ENCODE peak calls at places on chromosomes 12 and 14, in nine cellular contexts. U is BE2C, T is A549, V is uterus, N is choroid plexus epithelial cell, O is endothelial cell of umbilical vein, S is cardiac fibroblast, G is adipocyte, P is astrocyte. K is an unnamed sample.

GRCh38 chr12:46562625-46563228 is 190.2 kb upstream of the SLC38A2 start:
- DNase-seq in U (no peak), T (no peak), V (no peak), N (peak), O (peak), S (peak), G (peak), P (peak), K (peak)

GRCh38 chr14:64745511-64746041 is 41.4 kb downstream of the PLEKHG3 start:
- DNase-seq in U (no peak), T (no peak), V (no peak), N (peak), O (no peak), S (peak), G (no peak), P (peak), K (no peak)

GRCh38 chr12:93134893-93135285 is 205.8 kb upstream of the EEA1 start:
- DNase-seq in U (no peak), T (no peak), V (no peak), N (no peak), O (no peak), S (no peak), G (no peak), P (no peak), K (no peak)

GRCh38 chr14:22200977-22201605 is 387.9 kb downstream of the DAD1 start:
- DNase-seq in U (no peak), T (peak), V (no peak), N (peak), O (peak), S (peak), G (peak), P (peak), K (peak)

GRCh38 chr12:49616533-49617219 is 6.7 kb upstream of the PRPF40B start:
- DNase-seq in U (no peak), T (no peak), V (no peak), N (no peak), O (no peak), S (peak), G (no peak), P (no peak), K (no peak)

GRCh38 chr12:78696267-78696666 is 168.3 kb upstream of the SYT1 start:
- DNase-seq in U (no peak), T (no peak), V (no peak), N (no peak), O (no peak), S (no peak), G (no peak), P (no peak), K (peak)

GRCh38 chr12:64273527-64274403 is 51.7 kb upstream of the KICS2 start:
- DNase-seq in U (peak), T (peak), V (no peak), N (peak), O (peak), S (peak), G (peak), P (no peak), K (peak)

GRCh38 chr12:20527396-20528154 is 159.2 kb downstream of the PDE3A start:
- DNase-seq in U (no peak), T (peak), V (no peak), N (peak), O (no peak), S (peak), G (peak), P (peak), K (no peak)

GRCh38 chr12:106386836-106387555 is 29.4 kb downstream of the POLR3B start:
- DNase-seq in U (no peak), T (no peak), V (no peak), N (peak), O (no peak), S (peak), G (peak), P (peak), K (no peak)

GRCh38 chr14:99574099-99574880 is 29.7 kb downstream of the CCDC85C start:
- DNase-seq in U (peak), T (no peak), V (peak), N (peak), O (no peak), S (peak), G (peak), P (peak), K (peak)

GRCh38 chr12:124386059-124386458 is 91.2 kb downstream of the RFLNA start:
- DNase-seq in U (no peak), T (no peak), V (peak), N (peak), O (no peak), S (no peak), G (no peak), P (peak), K (no peak)

GRCh38 chr14:57464013-57464730 is 29.5 kb downstream of the CCDC198 start:
- DNase-seq in U (no peak), T (no peak), V (no peak), N (peak), O (no peak), S (no peak), G (no peak), P (no peak), K (no peak)

GRCh38 chr14:63650336-63650952 is 8.8 kb upstream of the WDR89 start:
- DNase-seq in U (no peak), T (no peak), V (no peak), N (no peak), O (no peak), S (peak), G (peak), P (no peak), K (no peak)

GRCh38 chr12:73514672-73515071 is 1023.0 kb upstream of the ATXN7L3B start:
- DNase-seq in U (no peak), T (peak), V (no peak), N (no peak), O (no peak), S (no peak), G (no peak), P (no peak), K (no peak)

GRCh38 chr12:124727244-124727673 is 136.4 kb downstream of the SCARB1 start:
- DNase-seq in U (peak), T (no peak), V (peak), N (no peak), O (peak), S (no peak), G (peak), P (peak), K (no peak)

GRCh38 chr12:9702239-9702638 is 30.7 kb downstream of the CLECL1 start:
- DNase-seq in U (no peak), T (no peak), V (no peak), N (no peak), O (no peak), S (no peak), G (no peak), P (no peak), K (no peak)

GRCh38 chr12:66633676-66634075 is 45.2 kb downstream of the GRIP1 start:
- DNase-seq in U (no peak), T (no peak), V (no peak), N (peak), O (peak), S (peak), G (peak), P (peak), K (peak)

GRCh38 chr12:56079729-56080555 is at the start of gene ERBB3:
- DNase-seq in U (peak), T (peak), V (peak), N (peak), O (peak), S (peak), G (peak), P (peak), K (peak)

GRCh38 chr12:128715485-128715884 is 108.3 kb downstream of the SLC15A4 start:
- DNase-seq in U (no peak), T (no peak), V (no peak), N (no peak), O (no peak), S (no peak), G (no peak), P (no peak), K (no peak)

GRCh38 chr12:30525171-30525570 is 170.5 kb downstream of the IPO8 start:
- DNase-seq in U (no peak), T (no peak), V (no peak), N (no peak), O (no peak), S (no peak), G (no peak), P (no peak), K (no peak)

GRCh38 chr12:3551976-3552725 is 61.1 kb downstream of the PRMT8 start:
- DNase-seq in U (no peak), T (no peak), V (no peak), N (no peak), O (no peak), S (no peak), G (no peak), P (no peak), K (no peak)

GRCh38 chr12:131533139-131533538 is 177.8 kb upstream of the SFSWAP start:
- DNase-seq in U (no peak), T (no peak), V (no peak), N (no peak), O (no peak), S (no peak), G (no peak), P (no peak), K (no peak)

GRCh38 chr14:21612324-21612723 is 22.4 kb downstream of the OR10G2 start:
- DNase-seq in U (no peak), T (no peak), V (no peak), N (no peak), O (no peak), S (no peak), G (no peak), P (no peak), K (no peak)

GRCh38 chr12:12405882-12406281 is 49.0 kb downstream of the BORCS5 start:
- DNase-seq in U (no peak), T (peak), V (peak), N (no peak), O (no peak), S (no peak), G (peak), P (no peak), K (no peak)

GRCh38 chr14:57390806-57391562 is 598 bp downstream of the NAA30 start:
- DNase-seq in U (peak), T (peak), V (no peak), N (peak), O (peak), S (peak), G (peak), P (peak), K (no peak)

GRCh38 chr12:127750076-127750840 is 516.7 kb upstream of the TMEM132C start:
- DNase-seq in U (no peak), T (no peak), V (no peak), N (no peak), O (no peak), S (no peak), G (peak), P (peak), K (no peak)

GRCh38 chr12:59403259-59403932 is 192.4 kb upstream of the SLC16A7 start:
- DNase-seq in U (peak), T (peak), V (peak), N (peak), O (peak), S (peak), G (peak), P (peak), K (peak)

GRCh38 chr14:67440513-67440912 is 28.5 kb upstream of the PLEK2 start:
- DNase-seq in U (no peak), T (no peak), V (no peak), N (no peak), O (no peak), S (no peak), G (no peak), P (no peak), K (peak)

GRCh38 chr12:138898-139534 is 72.4 kb downstream of the IQSEC3 start:
- DNase-seq in U (no peak), T (no peak), V (no peak), N (peak), O (no peak), S (peak), G (no peak), P (peak), K (no peak)

GRCh38 chr12:103503546-103504480 is 8.0 kb upstream of the C12orf42 start:
- DNase-seq in U (peak), T (no peak), V (no peak), N (no peak), O (no peak), S (no peak), G (no peak), P (no peak), K (peak)

GRCh38 chr12:121799175-121799841 is 4.5 kb upstream of the SETD1B start:
- DNase-seq in U (peak), T (peak), V (peak), N (peak), O (peak), S (peak), G (peak), P (peak), K (peak)

GRCh38 chr12:42296503-42297109 is 29.3 kb downstream of the ZCRB1 start:
- DNase-seq in U (no peak), T (no peak), V (no peak), N (peak), O (no peak), S (peak), G (peak), P (no peak), K (no peak)

GRCh38 chr12:103884316-103884715 is 43.3 kb upstream of the NT5DC3 start:
- DNase-seq in U (peak), T (no peak), V (no peak), N (peak), O (peak), S (peak), G (peak), P (peak), K (peak)

GRCh38 chr14:68910540-68910939 is 68.6 kb downstream of the ACTN1 start:
- DNase-seq in U (no peak), T (no peak), V (no peak), N (peak), O (no peak), S (no peak), G (no peak), P (no peak), K (no peak)

GRCh38 chr12:28172434-28173030 is 17.7 kb upstream of the CCDC91 start:
- DNase-seq in U (peak), T (peak), V (no peak), N (peak), O (peak), S (peak), G (peak), P (peak), K (peak)

GRCh38 chr12:54016478-54016964 is 7.7 kb downstream of the HOXC8 start:
- DNase-seq in U (peak), T (peak), V (peak), N (no peak), O (no peak), S (no peak), G (no peak), P (no peak), K (no peak)

GRCh38 chr12:54016051-54016450 is 7.3 kb downstream of the HOXC8 start:
- DNase-seq in U (no peak), T (no peak), V (no peak), N (no peak), O (no peak), S (no peak), G (no peak), P (no peak), K (no peak)

GRCh38 chr12:54017845-54018607 is 9.2 kb downstream of the HOXC8 start:
- DNase-seq in U (peak), T (peak), V (peak), N (no peak), O (peak), S (peak), G (peak), P (no peak), K (no peak)

GRCh38 chr12:54018608-54018984 is 9.6 kb upstream of the HOXC6 start:
- DNase-seq in U (peak), T (peak), V (no peak), N (no peak), O (no peak), S (no peak), G (no peak), P (no peak), K (no peak)

DNA sequence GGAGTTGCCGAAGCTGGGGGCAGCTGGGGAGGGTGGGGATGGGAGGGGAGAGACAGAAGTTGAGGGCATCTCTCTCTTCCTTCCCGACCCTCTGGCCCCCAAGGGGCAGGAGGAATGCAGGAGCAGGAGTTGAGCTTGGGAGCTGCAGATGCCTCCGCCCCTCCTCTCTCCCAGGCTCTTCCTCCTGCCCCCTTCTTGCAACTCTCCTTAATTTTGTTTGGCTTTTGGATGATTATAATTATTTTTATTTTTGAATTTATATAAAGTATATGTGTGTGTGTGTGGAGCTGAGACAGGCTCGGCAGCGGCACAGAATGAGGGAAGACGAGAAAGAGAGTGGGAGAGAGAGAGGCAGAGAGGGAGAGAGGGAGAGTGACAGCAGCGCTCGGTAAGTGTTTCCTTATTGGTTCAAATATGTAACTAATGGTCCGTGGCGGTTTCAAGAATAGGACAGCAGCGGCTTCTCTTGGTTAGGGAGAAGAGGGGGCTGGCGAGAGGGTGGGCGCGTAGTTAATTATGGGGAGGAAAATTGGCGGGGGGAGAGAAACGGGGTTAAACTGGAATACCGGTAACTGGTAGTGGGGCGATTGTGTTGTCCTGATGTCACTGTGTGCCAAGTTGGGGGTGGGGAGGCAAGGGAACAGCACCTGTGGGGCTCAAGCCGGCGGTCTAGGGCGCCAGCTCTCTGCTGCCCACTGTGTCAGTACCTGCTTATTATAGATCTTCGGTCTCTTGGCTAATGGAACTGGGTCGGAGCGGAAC is 8.4 kb downstream of the HOXC8 start:
- DNase-seq in U (peak), T (peak), V (no peak), N (no peak), O (no peak), S (no peak), G (no peak), P (no peak), K (no peak)
- H3K4me3 ChIP-seq in U (peak), T (peak), V (peak), N (no peak), O (no peak), S (no peak), G (peak), P (no peak), K (peak)

DNA sequence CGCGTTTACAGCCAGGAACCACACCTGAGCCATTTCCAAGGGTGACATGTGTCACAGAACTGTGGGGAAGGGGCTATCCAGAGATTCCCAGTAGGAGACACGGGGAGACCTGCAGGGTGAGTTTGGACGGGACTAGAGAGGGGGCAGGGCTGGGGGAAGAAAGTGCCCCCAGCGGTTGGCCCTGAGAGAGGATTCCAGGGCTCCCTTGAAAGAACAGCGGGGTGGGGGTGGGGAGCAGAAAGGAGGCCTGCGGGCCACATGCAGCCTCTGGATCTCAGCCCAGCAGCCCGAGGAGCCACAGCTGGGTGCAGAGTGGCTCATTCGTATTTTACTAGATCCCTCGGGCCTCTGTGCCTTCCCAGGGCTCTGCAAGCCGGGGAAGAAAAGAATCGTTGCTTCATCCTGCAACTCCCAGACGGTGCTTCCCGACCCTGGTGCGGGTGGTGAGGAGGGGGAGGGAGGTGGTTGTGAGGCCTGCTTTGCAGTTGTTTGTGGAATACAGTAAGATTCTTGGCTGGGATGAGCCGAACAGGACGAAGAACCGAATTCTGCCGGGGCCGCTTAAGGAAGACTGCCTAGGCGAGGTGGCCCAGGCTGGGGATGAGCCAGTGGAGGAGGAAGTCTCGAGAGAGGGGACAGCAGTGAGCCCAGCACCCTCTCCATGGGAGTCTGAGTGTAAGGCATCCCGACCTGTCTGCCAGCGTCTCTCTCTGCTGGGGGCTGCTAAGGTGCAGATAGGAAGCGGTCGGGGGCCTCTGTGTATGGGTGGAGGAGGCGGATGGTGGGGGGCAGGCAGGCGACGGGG is 36.1 kb upstream of the ANKRD9 start:
- DNase-seq in U (no peak), T (no peak), V (no peak), N (peak), O (no peak), S (peak), G (peak), P (no peak), K (no peak)
- H3K4me3 ChIP-seq in U (no peak), T (no peak), V (no peak), N (no peak), O (no peak), S (no peak), G (no peak), P (no peak), K (no peak)

DNA sequence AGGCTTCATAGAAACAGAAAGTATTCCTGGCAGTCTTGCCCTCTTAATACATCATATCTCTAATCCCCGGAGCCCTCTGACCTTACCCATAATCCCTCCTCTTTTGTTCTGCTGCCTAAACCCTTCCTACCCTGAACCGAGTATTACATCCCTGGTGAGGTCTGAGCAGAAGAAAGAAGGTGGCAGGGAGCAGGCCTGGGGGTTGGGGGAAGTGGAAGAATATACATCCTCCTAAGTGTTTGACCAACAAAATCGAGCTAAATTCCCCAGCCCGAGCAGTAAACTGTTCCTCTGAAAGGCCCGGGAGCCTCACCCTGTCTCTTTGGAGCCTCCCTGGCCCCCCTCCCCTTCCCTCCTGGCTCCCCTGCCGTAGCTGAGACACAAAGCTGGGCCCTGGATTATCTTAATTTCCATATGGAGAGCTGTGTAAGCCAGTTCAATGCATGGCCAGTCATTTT is 192.6 kb upstream of the LHX5 start:
- DNase-seq in U (no peak), T (no peak), V (no peak), N (no peak), O (no peak), S (no peak), G (no peak), P (no peak), K (no peak)
- H3K4me3 ChIP-seq in U (no peak), T (no peak), V (no peak), N (no peak), O (no peak), S (no peak), G (no peak), P (no peak), K (no peak)

GRCh38 chr12:8037947-8038346 is 5.4 kb downstream of the FOXJ2 start:
- DNase-seq in U (no peak), T (no peak), V (no peak), N (no peak), O (no peak), S (no peak), G (no peak), P (no peak), K (peak)
- H3K4me3 ChIP-seq in U (peak), T (no peak), V (no peak), N (no peak), O (no peak), S (no peak), G (no peak), P (no peak), K (no peak)

DNA sequence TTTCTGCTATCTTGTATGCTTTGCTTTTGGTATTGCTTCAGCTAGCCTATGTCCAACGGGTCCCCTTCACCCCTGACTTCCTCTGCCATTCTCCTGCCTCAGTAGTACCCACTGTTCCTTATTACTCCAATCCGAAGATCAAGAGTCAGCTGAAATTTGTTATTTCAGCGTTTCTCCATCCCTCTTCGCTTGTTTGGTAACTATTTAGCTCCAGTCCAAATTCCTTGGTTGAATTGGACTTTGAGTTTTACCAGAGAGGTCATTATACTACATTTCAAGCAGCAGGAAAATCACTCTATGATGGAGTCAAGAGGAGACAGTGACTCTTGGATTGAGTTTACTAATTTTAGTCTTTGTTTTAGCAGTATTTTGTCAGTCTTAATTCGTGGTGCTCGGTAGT is 4.5 kb downstream of the ETFBKMT start:
- DNase-seq in U (no peak), T (no peak), V (no peak), N (no peak), O (no peak), S (no peak), G (no peak), P (no peak), K (no peak)
- H3K4me3 ChIP-seq in U (no peak), T (no peak), V (no peak), N (no peak), O (no peak), S (no peak), G (no peak), P (no peak), K (no peak)

GRCh38 chr14:97705976-97706375 is 908.8 kb downstream of the VRK1 start:
- DNase-seq in U (no peak), T (no peak), V (no peak), N (no peak), O (no peak), S (no peak), G (no peak), P (no peak), K (no peak)
- H3K4me3 ChIP-seq in U (no peak), T (no peak), V (no peak), N (no peak), O (no peak), S (no peak), G (no peak), P (no peak), K (no peak)

K was measured in bronchial epithelial cell.